ENCODE peak calls at places on chromosomes 12 and 14, in five cellular contexts. A is H1, B is neuronal stem cell, K is mesenchymal stem cell, M is H9. N is an unnamed sample.

GRCh38 chr12:129771238-129771637 is 132.6 kb downstream of the TMEM132D start:
- DNase-seq in A (peak), B (no peak), K (no peak), M (peak), N (no peak)

GRCh38 chr14:90870950-90871604 is 54.8 kb upstream of the TTC7B start:
- DNase-seq in A (no peak), B (no peak), K (no peak), M (no peak), N (peak)

GRCh38 chr14:102049258-102050025 is 37.4 kb downstream of the HSP90AA1 start:
- DNase-seq in A (no peak), B (no peak), K (no peak), M (no peak), N (no peak)

GRCh38 chr14:77707355-77707723 is 484 bp downstream of the ALKBH1 start:
- DNase-seq in A (no peak), B (peak), K (peak), M (no peak), N (peak)

GRCh38 chr12:112170971-112171596 is 45.7 kb downstream of the TRAFD1 start:
- DNase-seq in A (no peak), B (no peak), K (no peak), M (no peak), N (no peak)

GRCh38 chr12:124680863-124681778 is 113.7 kb upstream of the NCOR2 start:
- DNase-seq in A (peak), B (peak), K (peak), M (peak), N (peak)

GRCh38 chr14:95257521-95257920 is 62.2 kb downstream of the CLMN start:
- DNase-seq in A (no peak), B (no peak), K (no peak), M (no peak), N (no peak)

GRCh38 chr14:103641181-103641580 is 12.2 kb downstream of the KLC1 start:
- DNase-seq in A (no peak), B (no peak), K (peak), M (no peak), N (peak)

GRCh38 chr12:64946132-64946829 is 121.8 kb downstream of the TBC1D30 start:
- DNase-seq in A (no peak), B (peak), K (peak), M (no peak), N (peak)

GRCh38 chr14:95529242-95529641 is 5.6 kb upstream of the GLRX5 start:
- DNase-seq in A (no peak), B (no peak), K (no peak), M (no peak), N (no peak)

GRCh38 chr14:88554458-88555286 is at the start of gene PTPN21:
- DNase-seq in A (no peak), B (peak), K (peak), M (peak), N (peak)

GRCh38 chr12:94779520-94779919 is 129.2 kb upstream of the TMCC3 start:
- DNase-seq in A (no peak), B (no peak), K (peak), M (no peak), N (peak)

GRCh38 chr12:103955811-103956514 is 9.7 kb upstream of the TDG start:
- DNase-seq in A (no peak), B (no peak), K (peak), M (peak), N (peak)

GRCh38 chr12:47812797-47813490 is 6.8 kb downstream of the HDAC7 start:
- DNase-seq in A (peak), B (peak), K (peak), M (peak), N (peak)

GRCh38 chr12:64875186-64875585 is 50.7 kb downstream of the TBC1D30 start:
- DNase-seq in A (no peak), B (no peak), K (no peak), M (no peak), N (no peak)

GRCh38 chr12:127779301-127780045 is 487.5 kb upstream of the TMEM132C start:
- DNase-seq in A (no peak), B (no peak), K (peak), M (no peak), N (no peak)

GRCh38 chr14:93085916-93086315 is 29.8 kb downstream of the ITPK1 start:
- DNase-seq in A (no peak), B (peak), K (no peak), M (peak), N (no peak)

GRCh38 chr14:30267141-30267540 is 291.8 kb upstream of the G2E3 start:
- DNase-seq in A (no peak), B (no peak), K (peak), M (no peak), N (peak)

GRCh38 chr12:62910549-62911169 is 24.3 kb downstream of the PPM1H start:
- DNase-seq in A (no peak), B (no peak), K (no peak), M (no peak), N (no peak)

GRCh38 chr14:53306267-53306721 is 153.2 kb upstream of the DDHD1 start:
- DNase-seq in A (peak), B (peak), K (peak), M (peak), N (peak)

GRCh38 chr12:85244561-85244960 is 35.5 kb upstream of the ALX1 start:
- DNase-seq in A (no peak), B (no peak), K (no peak), M (no peak), N (no peak)

GRCh38 chr14:59321184-59321952 is 132.9 kb downstream of the DAAM1 start:
- DNase-seq in A (no peak), B (no peak), K (peak), M (no peak), N (peak)

GRCh38 chr12:100077367-100077766 is 65.3 kb downstream of the BLTP3B start:
- DNase-seq in A (no peak), B (no peak), K (peak), M (no peak), N (no peak)

GRCh38 chr12:67388331-67389163 is 119.4 kb downstream of the CAND1 start:
- DNase-seq in A (no peak), B (no peak), K (no peak), M (peak), N (no peak)

DNA sequence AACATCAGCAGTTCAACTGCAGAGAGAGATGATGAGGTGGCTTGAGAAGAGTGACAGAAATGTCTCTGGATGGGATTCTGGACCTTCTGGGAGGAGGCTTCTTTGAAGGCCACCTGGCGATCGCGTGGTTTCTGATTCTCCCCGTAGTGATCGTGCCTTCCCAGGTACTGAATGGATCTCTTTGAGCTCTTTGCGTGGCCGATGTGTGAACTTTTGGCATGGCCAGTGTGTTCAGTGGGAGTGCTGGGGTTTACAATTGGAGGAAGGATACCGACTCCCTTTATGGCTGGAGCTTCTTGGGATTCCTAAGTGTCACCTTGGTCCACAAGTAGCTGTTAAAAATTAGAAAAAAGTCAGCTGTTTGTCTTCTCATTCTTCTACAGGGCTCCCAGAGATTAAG is 374.7 kb downstream of the C12orf75 start:
- DNase-seq in A (no peak), B (no peak), K (no peak), M (no peak), N (no peak)
- H4K91ac ChIP-seq in A (no peak), B (no peak), K (no peak), M (no peak), N (no peak)

DNA sequence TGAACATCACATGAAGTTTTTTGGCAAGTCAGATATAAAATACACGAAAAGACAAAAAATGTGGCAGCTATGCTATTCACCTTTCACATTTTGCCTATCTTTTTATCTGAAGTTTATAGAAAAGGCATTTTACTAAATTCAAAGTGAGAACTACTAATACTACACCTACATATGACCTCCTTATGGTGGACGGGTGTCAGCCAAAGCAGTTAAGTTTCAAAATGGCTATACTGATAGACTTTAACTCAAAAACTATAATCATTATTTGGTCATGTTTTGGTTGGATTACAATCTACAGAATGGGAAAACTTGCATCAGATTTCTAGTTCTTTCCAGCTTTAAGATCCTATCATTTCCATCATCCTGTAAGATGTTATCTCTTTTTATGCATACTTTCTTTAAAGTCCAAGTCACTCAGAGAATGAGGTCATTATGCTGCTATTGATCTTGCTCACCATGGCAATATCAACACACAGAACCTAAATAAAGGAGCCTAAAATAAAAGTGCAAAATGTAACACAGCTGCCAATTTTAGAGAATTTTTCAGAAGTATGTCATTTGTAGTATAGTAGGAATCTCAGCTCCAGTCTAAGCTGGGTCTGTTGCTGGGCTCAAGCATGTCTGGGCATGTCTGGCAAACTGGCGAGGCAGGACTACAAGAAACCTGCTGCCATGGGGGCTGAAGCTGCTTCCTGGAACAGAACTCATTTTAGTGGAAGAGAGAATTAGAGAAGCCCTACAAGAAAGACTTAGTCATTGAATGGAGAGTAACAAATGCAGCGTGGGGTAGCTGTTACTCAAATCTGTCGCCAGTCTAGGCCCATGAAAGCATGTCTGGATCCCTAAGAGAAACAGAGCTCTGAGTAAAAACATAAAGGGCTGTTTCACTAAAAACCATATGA is 7.6 kb upstream of the AEBP2 start:
- DNase-seq in A (no peak), B (no peak), K (peak), M (peak), N (peak)
- H2BK15ac ChIP-seq in A (no peak), B (no peak), K (peak), M (no peak), N (peak)

DNA sequence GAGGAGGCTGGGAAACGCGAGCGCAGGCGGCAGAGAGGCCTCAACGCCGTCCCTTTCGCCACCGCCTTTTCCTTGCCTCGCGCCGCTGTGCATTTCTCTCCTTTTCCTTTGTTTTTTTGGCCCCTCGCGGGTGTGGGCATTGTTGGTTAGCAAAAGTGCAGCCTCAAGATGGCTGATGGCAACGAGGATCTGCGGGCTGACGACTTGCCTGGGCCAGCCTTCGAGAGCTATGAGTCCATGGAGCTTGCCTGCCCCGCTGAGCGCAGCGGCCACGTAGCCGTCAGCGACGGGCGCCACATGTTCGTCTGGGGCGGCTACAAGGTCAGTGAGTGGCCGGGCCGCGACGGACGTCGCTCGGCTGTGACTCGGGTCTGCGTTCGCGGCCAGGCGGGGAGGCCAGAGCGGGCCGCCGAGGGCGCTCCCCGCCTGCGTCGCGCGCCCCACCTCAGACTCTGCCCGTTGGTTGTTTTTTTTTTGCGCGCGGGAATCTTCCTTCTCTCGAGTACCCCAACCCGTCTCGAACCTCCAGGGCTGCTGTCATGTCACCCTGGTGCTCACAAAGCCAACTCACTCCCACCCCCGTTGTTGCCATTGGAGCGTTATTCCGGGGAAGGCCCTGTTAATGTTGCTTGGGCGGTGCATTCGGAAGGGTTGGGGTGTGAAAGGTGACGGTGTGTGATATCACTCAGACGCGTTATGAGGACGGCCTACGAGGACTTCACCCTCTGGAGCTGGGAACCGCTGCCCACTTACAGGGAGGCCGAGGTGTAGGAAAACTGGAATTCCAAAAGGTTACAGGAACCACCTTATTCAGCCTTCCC is 558 bp downstream of the KLHDC2 start:
- DNase-seq in A (peak), B (peak), K (peak), M (peak), N (peak)
- H4K91ac ChIP-seq in A (peak), B (no peak), K (peak), M (peak), N (peak)

DNA sequence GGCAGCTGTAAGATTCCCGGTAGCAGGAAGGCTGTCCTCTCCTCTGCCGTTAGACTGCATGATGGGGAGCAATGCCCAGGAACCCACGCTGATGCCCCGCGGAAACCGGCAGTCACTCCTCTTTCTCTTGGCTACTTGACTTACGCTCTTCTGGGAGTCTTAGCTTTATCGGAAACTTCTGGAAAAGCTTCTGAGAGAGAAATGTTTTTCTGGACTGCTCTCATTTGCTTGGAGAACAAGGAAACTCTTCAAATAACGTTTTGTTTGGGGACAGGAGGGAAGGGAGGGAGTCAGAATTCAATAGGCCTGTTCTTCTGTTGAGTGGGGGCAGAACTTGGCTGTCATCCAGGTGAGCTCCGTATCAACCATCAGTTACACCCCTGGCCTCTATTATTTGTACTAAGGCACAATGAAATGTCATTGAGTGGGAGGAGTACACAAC is 128.0 kb upstream of the MAX start:
- DNase-seq in A (no peak), B (no peak), K (no peak), M (no peak), N (no peak)
- H2BK15ac ChIP-seq in A (no peak), B (no peak), K (peak), M (no peak), N (peak)

N was measured in IMR-90.